ENCODE peak calls at places on chromosome 1, in nine cellular contexts. One of them, this sample, is unnamed.

GRCh38 chr1:115980998-115981993 is 5.0 kb downstream of the SLC22A15 start:
- DNase-seq in pancreas: peak; percentile 37
- DNase-seq in hepatocyte: peak; percentile 62
- DNase-seq in suprapubic skin: no peak
- DNase-seq in heart left ventricle: no peak
- DNase-seq in tibial artery: no peak
- DNase-seq in SJSA1: peak; percentile 36
- DNase-seq in keratinocyte: no peak
- DNase-seq in HCT116: peak; percentile 42
- DNase-seq in this sample: peak; percentile 82

GRCh38 chr1:40258445-40258769 is 371 bp downstream of the ZMPSTE24 start:
- DNase-seq in tibial artery: peak; percentile 36
- DNase-seq in pancreas: no peak
- DNase-seq in hepatocyte: no peak
- DNase-seq in SJSA1: no peak
- DNase-seq in keratinocyte: no peak
- DNase-seq in suprapubic skin: no peak
- DNase-seq in HCT116: no peak
- DNase-seq in heart left ventricle: no peak
- DNase-seq in this sample: no peak

GRCh38 chr1:61081637-61082335 is 575 bp upstream of the NFIA start:
- DNase-seq in heart left ventricle: peak; percentile 54
- DNase-seq in SJSA1: no peak
- DNase-seq in tibial artery: no peak
- DNase-seq in keratinocyte: no peak
- DNase-seq in hepatocyte: peak; percentile 61
- DNase-seq in suprapubic skin: no peak
- DNase-seq in HCT116: no peak
- DNase-seq in pancreas: peak; percentile 53
- DNase-seq in this sample: peak; percentile 73

GRCh38 chr1:38804062-38804886 is 55.3 kb downstream of the RRAGC start:
- DNase-seq in suprapubic skin: no peak
- DNase-seq in SJSA1: peak; percentile 24
- DNase-seq in HCT116: no peak
- DNase-seq in hepatocyte: no peak
- DNase-seq in heart left ventricle: no peak
- DNase-seq in pancreas: no peak
- DNase-seq in keratinocyte: no peak
- DNase-seq in tibial artery: no peak
- DNase-seq in this sample: peak; percentile 45

GRCh38 chr1:200131551-200132125 is 104.1 kb downstream of the NR5A2 start:
- DNase-seq in SJSA1: no peak
- DNase-seq in pancreas: no peak
- DNase-seq in hepatocyte: peak; percentile 58
- DNase-seq in suprapubic skin: no peak
- DNase-seq in heart left ventricle: no peak
- DNase-seq in tibial artery: no peak
- DNase-seq in HCT116: peak; percentile 31
- DNase-seq in keratinocyte: no peak
- DNase-seq in this sample: no peak

GRCh38 chr1:211378844-211379243 is 52.2 kb downstream of the TRAF5 start:
- DNase-seq in heart left ventricle: no peak
- DNase-seq in SJSA1: no peak
- DNase-seq in HCT116: no peak
- DNase-seq in pancreas: no peak
- DNase-seq in hepatocyte: no peak
- DNase-seq in tibial artery: no peak
- DNase-seq in keratinocyte: no peak
- DNase-seq in suprapubic skin: no peak
- DNase-seq in this sample: no peak

GRCh38 chr1:41296476-41296875 is 54.4 kb upstream of the SCMH1 start:
- DNase-seq in suprapubic skin: no peak
- DNase-seq in hepatocyte: no peak
- DNase-seq in pancreas: no peak
- DNase-seq in HCT116: no peak
- DNase-seq in SJSA1: no peak
- DNase-seq in keratinocyte: no peak
- DNase-seq in heart left ventricle: no peak
- DNase-seq in tibial artery: no peak
- DNase-seq in this sample: no peak

GRCh38 chr1:230169454-230170152 is 102.6 kb downstream of the GALNT2 start:
- DNase-seq in tibial artery: no peak
- DNase-seq in heart left ventricle: no peak
- DNase-seq in SJSA1: no peak
- DNase-seq in pancreas: no peak
- DNase-seq in keratinocyte: no peak
- DNase-seq in suprapubic skin: no peak
- DNase-seq in hepatocyte: no peak
- DNase-seq in HCT116: no peak
- DNase-seq in this sample: no peak

GRCh38 chr1:166843322-166843721 is 4.0 kb downstream of the POGK start:
- DNase-seq in HCT116: no peak
- DNase-seq in keratinocyte: no peak
- DNase-seq in tibial artery: no peak
- DNase-seq in pancreas: no peak
- DNase-seq in heart left ventricle: no peak
- DNase-seq in hepatocyte: no peak
- DNase-seq in suprapubic skin: no peak
- DNase-seq in SJSA1: no peak
- DNase-seq in this sample: no peak

GRCh38 chr1:246528933-246529731 is 22.1 kb upstream of the SMYD3 start:
- DNase-seq in SJSA1: no peak
- DNase-seq in pancreas: no peak
- DNase-seq in HCT116: no peak
- DNase-seq in tibial artery: no peak
- DNase-seq in keratinocyte: no peak
- DNase-seq in suprapubic skin: no peak
- DNase-seq in heart left ventricle: no peak
- DNase-seq in hepatocyte: no peak
- DNase-seq in this sample: no peak

GRCh38 chr1:173114381-173114780 is 63.6 kb upstream of the TNFSF18 start:
- DNase-seq in HCT116: no peak
- DNase-seq in suprapubic skin: no peak
- DNase-seq in hepatocyte: no peak
- DNase-seq in keratinocyte: no peak
- DNase-seq in pancreas: no peak
- DNase-seq in heart left ventricle: no peak
- DNase-seq in SJSA1: no peak
- DNase-seq in tibial artery: no peak
- DNase-seq in this sample: no peak

GRCh38 chr1:229579101-229579651 is 20.7 kb upstream of the ABCB10 start:
- DNase-seq in HCT116: no peak
- DNase-seq in keratinocyte: no peak
- DNase-seq in hepatocyte: no peak
- DNase-seq in suprapubic skin: no peak
- DNase-seq in heart left ventricle: peak; percentile 74
- DNase-seq in tibial artery: peak; percentile 32
- DNase-seq in pancreas: no peak
- DNase-seq in SJSA1: peak; percentile 15
- DNase-seq in this sample: peak; percentile 59

GRCh38 chr1:209791920-209792319 is 7.6 kb upstream of the C1orf74 start:
- DNase-seq in suprapubic skin: no peak
- DNase-seq in pancreas: no peak
- DNase-seq in HCT116: no peak
- DNase-seq in hepatocyte: peak; percentile 35
- DNase-seq in keratinocyte: no peak
- DNase-seq in heart left ventricle: no peak
- DNase-seq in SJSA1: no peak
- DNase-seq in tibial artery: no peak
- DNase-seq in this sample: no peak

GRCh38 chr1:219498666-219499065 is 114.2 kb downstream of the ZC3H11B start:
- DNase-seq in SJSA1: no peak
- DNase-seq in HCT116: no peak
- DNase-seq in keratinocyte: no peak
- DNase-seq in pancreas: no peak
- DNase-seq in suprapubic skin: no peak
- DNase-seq in tibial artery: peak; percentile 70
- DNase-seq in hepatocyte: no peak
- DNase-seq in heart left ventricle: no peak
- DNase-seq in this sample: no peak

GRCh38 chr1:236035681-236036101 is 29.2 kb downstream of the NID1 start:
- DNase-seq in hepatocyte: no peak
- DNase-seq in HCT116: no peak
- DNase-seq in pancreas: no peak
- DNase-seq in suprapubic skin: no peak
- DNase-seq in SJSA1: no peak
- DNase-seq in heart left ventricle: no peak
- DNase-seq in tibial artery: peak; percentile 76
- DNase-seq in keratinocyte: no peak
- DNase-seq in this sample: no peak

GRCh38 chr1:194333240-194333639 is 1146.8 kb upstream of the B3GALT2 start:
- DNase-seq in heart left ventricle: no peak
- DNase-seq in hepatocyte: no peak
- DNase-seq in suprapubic skin: no peak
- DNase-seq in SJSA1: no peak
- DNase-seq in pancreas: no peak
- DNase-seq in keratinocyte: no peak
- DNase-seq in HCT116: no peak
- DNase-seq in tibial artery: no peak
- DNase-seq in this sample: no peak

GRCh38 chr1:234571692-234572091 is 38.3 kb downstream of the IRF2BP2 start:
- DNase-seq in suprapubic skin: no peak
- DNase-seq in HCT116: no peak
- DNase-seq in SJSA1: no peak
- DNase-seq in hepatocyte: no peak
- DNase-seq in pancreas: no peak
- DNase-seq in tibial artery: no peak
- DNase-seq in keratinocyte: no peak
- DNase-seq in heart left ventricle: no peak
- DNase-seq in this sample: no peak

GRCh38 chr1:229696385-229696784 is 70.3 kb downstream of the URB2 start:
- DNase-seq in heart left ventricle: no peak
- DNase-seq in suprapubic skin: no peak
- DNase-seq in tibial artery: no peak
- DNase-seq in keratinocyte: no peak
- DNase-seq in pancreas: no peak
- DNase-seq in hepatocyte: no peak
- DNase-seq in SJSA1: no peak
- DNase-seq in HCT116: no peak
- DNase-seq in this sample: no peak

GRCh38 chr1:11930571-11931445 is 3.7 kb upstream of the PLOD1 start:
- DNase-seq in SJSA1: no peak
- DNase-seq in pancreas: peak; percentile 88
- DNase-seq in suprapubic skin: no peak
- DNase-seq in heart left ventricle: peak; percentile 75
- DNase-seq in tibial artery: no peak
- DNase-seq in keratinocyte: no peak
- DNase-seq in hepatocyte: no peak
- DNase-seq in HCT116: no peak
- DNase-seq in this sample: no peak

GRCh38 chr1:89271616-89272015 is 1.0 kb downstream of the GBP5 start:
- DNase-seq in keratinocyte: peak; percentile 2
- DNase-seq in hepatocyte: no peak
- DNase-seq in pancreas: no peak
- DNase-seq in HCT116: no peak
- DNase-seq in SJSA1: peak; percentile 59
- DNase-seq in suprapubic skin: no peak
- DNase-seq in heart left ventricle: no peak
- DNase-seq in tibial artery: no peak
- DNase-seq in this sample: no peak

GRCh38 chr1:222373216-222373615 is 174.7 kb downstream of the HHIPL2 start:
- DNase-seq in SJSA1: no peak
- DNase-seq in keratinocyte: no peak
- DNase-seq in pancreas: no peak
- DNase-seq in suprapubic skin: no peak
- DNase-seq in tibial artery: no peak
- DNase-seq in heart left ventricle: no peak
- DNase-seq in hepatocyte: no peak
- DNase-seq in HCT116: no peak
- DNase-seq in this sample: no peak
- H3K9me3 ChIP-seq in SJSA1: no peaks in the 10 kb centered on the region
- H3K9me3 ChIP-seq in keratinocyte: no peaks in the 10 kb centered on the region
- H3K9me3 ChIP-seq in pancreas: no peaks in the 10 kb centered on the region
- H3K9me3 ChIP-seq in suprapubic skin: no peaks in the 10 kb centered on the region
- H3K9me3 ChIP-seq in tibial artery: no peaks in the 10 kb centered on the region
- H3K9me3 ChIP-seq in heart left ventricle: no peaks in the 10 kb centered on the region
- H3K9me3 ChIP-seq in hepatocyte: no peaks in the 10 kb centered on the region
- H3K9me3 ChIP-seq in HCT116: no peaks in the 10 kb centered on the region
- H3K9me3 ChIP-seq in this sample: no peaks in the 10 kb centered on the region

GRCh38 chr1:22254756-22255155 is 111.9 kb upstream of the WNT4 start:
- DNase-seq in SJSA1: no peak
- DNase-seq in pancreas: no peak
- DNase-seq in keratinocyte: no peak
- DNase-seq in HCT116: no peak
- DNase-seq in heart left ventricle: no peak
- DNase-seq in suprapubic skin: no peak
- DNase-seq in tibial artery: no peak
- DNase-seq in hepatocyte: no peak
- DNase-seq in this sample: no peak
- H3K27me3 ChIP-seq in SJSA1: peaks cover 17% of the 10 kb centered on the region
- H3K27me3 ChIP-seq in pancreas: no peaks in the 10 kb centered on the region
- H3K27me3 ChIP-seq in keratinocyte: peaks cover 67% of the 10 kb centered on the region
- H3K27me3 ChIP-seq in HCT116: no peaks in the 10 kb centered on the region
- H3K27me3 ChIP-seq in heart left ventricle: peaks cover 13% of the 10 kb centered on the region
- H3K27me3 ChIP-seq in suprapubic skin: no peaks in the 10 kb centered on the region
- H3K27me3 ChIP-seq in tibial artery: peaks cover 80% of the 10 kb centered on the region
- H3K27me3 ChIP-seq in hepatocyte: no peaks in the 10 kb centered on the region
- H3K27me3 ChIP-seq in this sample: no peaks in the 10 kb centered on the region

GRCh38 chr1:21680918-21681317 is 11.8 kb upstream of the RAP1GAP start:
- DNase-seq in suprapubic skin: no peak
- DNase-seq in heart left ventricle: no peak
- DNase-seq in SJSA1: no peak
- DNase-seq in keratinocyte: no peak
- DNase-seq in HCT116: no peak
- DNase-seq in pancreas: no peak
- DNase-seq in hepatocyte: no peak
- DNase-seq in tibial artery: no peak
- DNase-seq in this sample: no peak
- H3K36me3 ChIP-seq in suprapubic skin: peaks cover 65% of the 10 kb centered on the region
- H3K36me3 ChIP-seq in heart left ventricle: peaks cover 92% of the 10 kb centered on the region
- H3K36me3 ChIP-seq in SJSA1: peaks cover 46% of the 10 kb centered on the region
- H3K36me3 ChIP-seq in keratinocyte: peaks cover 7% of the 10 kb centered on the region
- H3K36me3 ChIP-seq in HCT116: peaks cover 3% of the 10 kb centered on the region
- H3K36me3 ChIP-seq in pancreas: peaks cover 9% of the 10 kb centered on the region
- H3K36me3 ChIP-seq in hepatocyte: no peaks in the 10 kb centered on the region
- H3K36me3 ChIP-seq in tibial artery: peaks cover 29% of the 10 kb centered on the region
- H3K36me3 ChIP-seq in this sample: peaks cover 33% of the 10 kb centered on the region

DNA sequence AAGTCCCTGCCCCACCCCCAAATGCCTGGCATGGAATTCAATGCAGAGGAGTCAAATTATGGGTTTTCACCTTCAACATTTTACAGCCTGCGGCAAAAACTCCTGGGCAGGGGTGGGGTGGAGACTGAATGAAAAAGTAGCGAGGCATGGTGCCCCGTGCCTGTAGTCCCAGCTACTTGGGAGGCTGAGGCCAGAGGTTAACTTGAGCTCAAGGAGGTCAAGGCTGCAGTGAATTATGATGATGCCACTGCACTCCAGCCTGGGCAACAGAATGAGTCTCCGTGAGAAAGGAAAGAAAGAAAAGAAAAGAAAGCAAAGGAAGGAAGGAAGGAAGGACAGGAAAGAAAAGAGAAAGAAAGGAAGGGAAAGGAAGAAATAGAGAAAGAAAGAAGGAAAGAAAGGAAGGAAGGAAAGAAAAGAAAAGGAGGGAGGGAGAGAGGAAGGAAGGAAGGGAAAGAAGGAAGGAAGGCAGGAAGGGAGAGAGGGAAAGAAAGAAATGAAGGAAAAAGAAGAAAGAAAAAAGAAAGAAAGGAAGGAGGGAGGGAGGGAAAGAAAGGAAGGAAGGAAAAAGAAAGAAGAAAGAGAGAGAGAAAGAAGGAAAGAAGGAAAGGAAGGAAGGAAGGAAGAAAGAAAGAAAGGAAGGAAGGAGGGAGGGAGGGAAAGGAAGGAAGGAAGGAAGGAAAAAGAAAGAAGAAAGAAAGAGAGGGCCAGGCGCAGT is 11.1 kb downstream of the LEMD1 start:
- DNase-seq in tibial artery: no peak
- DNase-seq in keratinocyte: no peak
- DNase-seq in hepatocyte: no peak
- DNase-seq in suprapubic skin: no peak
- DNase-seq in SJSA1: no peak
- DNase-seq in HCT116: no peak
- DNase-seq in pancreas: no peak
- DNase-seq in heart left ventricle: no peak
- DNase-seq in this sample: no peak
- H3K9me3 ChIP-seq in tibial artery: no peaks in the 10 kb centered on the region
- H3K9me3 ChIP-seq in keratinocyte: no peaks in the 10 kb centered on the region
- H3K9me3 ChIP-seq in hepatocyte: no peaks in the 10 kb centered on the region
- H3K9me3 ChIP-seq in suprapubic skin: no peaks in the 10 kb centered on the region
- H3K9me3 ChIP-seq in SJSA1: no peaks in the 10 kb centered on the region
- H3K9me3 ChIP-seq in HCT116: no peaks in the 10 kb centered on the region
- H3K9me3 ChIP-seq in pancreas: no peaks in the 10 kb centered on the region
- H3K9me3 ChIP-seq in heart left ventricle: no peaks in the 10 kb centered on the region
- H3K9me3 ChIP-seq in this sample: no peaks in the 10 kb centered on the region

This sample was measured in HAP-1.